ENCODE peak calls at places on chromosomes 11 and 22, in nine cellular contexts. One of them, this sample, is unnamed.
A peak's percentile ranks its signal among the peaks of the same experiment; 100 is the strongest.

GRCh38 chr11:61460986-61461385 is 31.1 kb downstream of the SDHAF2 start:
- DNase-seq in HFF-Myc: no peak
- DNase-seq in neural progenitor cell: no peak
- DNase-seq in CD4-positive, CD25-positive, alpha-beta regulatory T cell: no peak
- DNase-seq in astrocyte: no peak
- DNase-seq in brain microvascular endothelial cell: no peak
- DNase-seq in OCI-LY7: no peak
- DNase-seq in bronchial epithelial cell: no peak
- DNase-seq in thoracic aorta: no peak
- DNase-seq in this sample: no peak

GRCh38 chr11:78795862-78796261 is 221.2 kb upstream of the NARS2 start:
- DNase-seq in HFF-Myc: no peak
- DNase-seq in neural progenitor cell: no peak
- DNase-seq in CD4-positive, CD25-positive, alpha-beta regulatory T cell: no peak
- DNase-seq in astrocyte: peak; percentile 90
- DNase-seq in brain microvascular endothelial cell: no peak
- DNase-seq in OCI-LY7: no peak
- DNase-seq in bronchial epithelial cell: no peak
- DNase-seq in thoracic aorta: no peak
- DNase-seq in this sample: no peak

GRCh38 chr11:69203901-69204245 is 48.1 kb downstream of the SMIM38 start:
- DNase-seq in HFF-Myc: no peak
- DNase-seq in neural progenitor cell: no peak
- DNase-seq in CD4-positive, CD25-positive, alpha-beta regulatory T cell: no peak
- DNase-seq in astrocyte: no peak
- DNase-seq in brain microvascular endothelial cell: no peak
- DNase-seq in OCI-LY7: no peak
- DNase-seq in bronchial epithelial cell: no peak
- DNase-seq in thoracic aorta: no peak
- DNase-seq in this sample: peak; percentile 48

GRCh38 chr11:115941481-115941993 is 437.3 kb upstream of the CADM1 start:
- DNase-seq in HFF-Myc: no peak
- DNase-seq in neural progenitor cell: no peak
- DNase-seq in CD4-positive, CD25-positive, alpha-beta regulatory T cell: no peak
- DNase-seq in astrocyte: peak; percentile 100
- DNase-seq in brain microvascular endothelial cell: peak; percentile 71
- DNase-seq in OCI-LY7: no peak
- DNase-seq in bronchial epithelial cell: peak; percentile 42
- DNase-seq in thoracic aorta: peak; percentile 2
- DNase-seq in this sample: peak; percentile 72

GRCh38 chr11:132111781-132112380 is 741.5 kb downstream of the NTM start:
- DNase-seq in HFF-Myc: peak; percentile 40
- DNase-seq in neural progenitor cell: no peak
- DNase-seq in CD4-positive, CD25-positive, alpha-beta regulatory T cell: no peak
- DNase-seq in astrocyte: peak; percentile 92
- DNase-seq in brain microvascular endothelial cell: peak; percentile 83
- DNase-seq in OCI-LY7: no peak
- DNase-seq in bronchial epithelial cell: peak; percentile 78
- DNase-seq in thoracic aorta: no peak
- DNase-seq in this sample: no peak

GRCh38 chr11:118291453-118291852 is 13.1 kb upstream of the CD3E start:
- DNase-seq in HFF-Myc: no peak
- DNase-seq in neural progenitor cell: no peak
- DNase-seq in CD4-positive, CD25-positive, alpha-beta regulatory T cell: no peak
- DNase-seq in astrocyte: no peak
- DNase-seq in brain microvascular endothelial cell: no peak
- DNase-seq in OCI-LY7: no peak
- DNase-seq in bronchial epithelial cell: peak; percentile 89
- DNase-seq in thoracic aorta: no peak
- DNase-seq in this sample: no peak

GRCh38 chr22:20268350-20269012 is 363 bp upstream of the RTN4R start:
- DNase-seq in HFF-Myc: no peak
- DNase-seq in neural progenitor cell: peak; percentile 93
- DNase-seq in CD4-positive, CD25-positive, alpha-beta regulatory T cell: peak; percentile 45
- DNase-seq in astrocyte: no peak
- DNase-seq in brain microvascular endothelial cell: no peak
- DNase-seq in OCI-LY7: peak; percentile 58
- DNase-seq in bronchial epithelial cell: peak; percentile 6
- DNase-seq in thoracic aorta: no peak
- DNase-seq in this sample: no peak

GRCh38 chr11:11732116-11732515 is 109.7 kb upstream of the USP47 start:
- DNase-seq in HFF-Myc: no peak
- DNase-seq in neural progenitor cell: no peak
- DNase-seq in CD4-positive, CD25-positive, alpha-beta regulatory T cell: no peak
- DNase-seq in astrocyte: peak; percentile 29
- DNase-seq in brain microvascular endothelial cell: peak; percentile 18
- DNase-seq in OCI-LY7: no peak
- DNase-seq in bronchial epithelial cell: peak; percentile 26
- DNase-seq in thoracic aorta: no peak
- DNase-seq in this sample: no peak

GRCh38 chr11:67022341-67022933 is 497 bp upstream of the SYT12 start:
- DNase-seq in HFF-Myc: no peak
- DNase-seq in neural progenitor cell: no peak
- DNase-seq in CD4-positive, CD25-positive, alpha-beta regulatory T cell: no peak
- DNase-seq in astrocyte: peak; percentile 63
- DNase-seq in brain microvascular endothelial cell: peak; percentile 40
- DNase-seq in OCI-LY7: no peak
- DNase-seq in bronchial epithelial cell: peak; percentile 89
- DNase-seq in thoracic aorta: no peak
- DNase-seq in this sample: no peak

GRCh38 chr11:96127596-96127959 is 203.7 kb upstream of the MTMR2 start:
- DNase-seq in HFF-Myc: peak; percentile 52
- DNase-seq in neural progenitor cell: no peak
- DNase-seq in CD4-positive, CD25-positive, alpha-beta regulatory T cell: no peak
- DNase-seq in astrocyte: no peak
- DNase-seq in brain microvascular endothelial cell: no peak
- DNase-seq in OCI-LY7: no peak
- DNase-seq in bronchial epithelial cell: no peak
- DNase-seq in thoracic aorta: no peak
- DNase-seq in this sample: no peak

GRCh38 chr22:41517172-41518047 is 26.9 kb downstream of the POLR3H start:
- DNase-seq in HFF-Myc: no peak
- DNase-seq in neural progenitor cell: peak; percentile 71
- DNase-seq in CD4-positive, CD25-positive, alpha-beta regulatory T cell: no peak
- DNase-seq in astrocyte: no peak
- DNase-seq in brain microvascular endothelial cell: peak; percentile 34
- DNase-seq in OCI-LY7: no peak
- DNase-seq in bronchial epithelial cell: peak; percentile 74
- DNase-seq in thoracic aorta: peak; percentile 34
- DNase-seq in this sample: peak; percentile 89

GRCh38 chr11:61627831-61628753 is 47.2 kb upstream of the SYT7 start:
- DNase-seq in HFF-Myc: peak; percentile 44
- DNase-seq in neural progenitor cell: peak; percentile 86
- DNase-seq in CD4-positive, CD25-positive, alpha-beta regulatory T cell: peak; percentile 19
- DNase-seq in astrocyte: peak; percentile 40
- DNase-seq in brain microvascular endothelial cell: peak; percentile 67
- DNase-seq in OCI-LY7: peak; percentile 31
- DNase-seq in bronchial epithelial cell: peak; percentile 62
- DNase-seq in thoracic aorta: no peak
- DNase-seq in this sample: peak; percentile 85

GRCh38 chr22:48707749-48708557 is 1119.7 kb downstream of the BRD1 start:
- DNase-seq in HFF-Myc: no peak
- DNase-seq in neural progenitor cell: no peak
- DNase-seq in CD4-positive, CD25-positive, alpha-beta regulatory T cell: no peak
- DNase-seq in astrocyte: no peak
- DNase-seq in brain microvascular endothelial cell: no peak
- DNase-seq in OCI-LY7: no peak
- DNase-seq in bronchial epithelial cell: no peak
- DNase-seq in thoracic aorta: no peak
- DNase-seq in this sample: peak; percentile 57

GRCh38 chr22:39530692-39531331 is 1.7 kb downstream of the RPS19BP1 start:
- DNase-seq in HFF-Myc: no peak
- DNase-seq in neural progenitor cell: peak; percentile 53
- DNase-seq in CD4-positive, CD25-positive, alpha-beta regulatory T cell: peak; percentile 60
- DNase-seq in astrocyte: no peak
- DNase-seq in brain microvascular endothelial cell: peak; percentile 32
- DNase-seq in OCI-LY7: peak; percentile 79
- DNase-seq in bronchial epithelial cell: peak; percentile 47
- DNase-seq in thoracic aorta: no peak
- DNase-seq in this sample: no peak

GRCh38 chr11:42237701-42238235 is 778.3 kb upstream of the LRRC4C start:
- DNase-seq in HFF-Myc: no peak
- DNase-seq in neural progenitor cell: no peak
- DNase-seq in CD4-positive, CD25-positive, alpha-beta regulatory T cell: no peak
- DNase-seq in astrocyte: peak; percentile 91
- DNase-seq in brain microvascular endothelial cell: peak; percentile 72
- DNase-seq in OCI-LY7: no peak
- DNase-seq in bronchial epithelial cell: peak; percentile 17
- DNase-seq in thoracic aorta: no peak
- DNase-seq in this sample: no peak

GRCh38 chr11:69508974-69509373 is 27.5 kb downstream of the LINC01488 start:
- DNase-seq in HFF-Myc: no peak
- DNase-seq in neural progenitor cell: no peak
- DNase-seq in CD4-positive, CD25-positive, alpha-beta regulatory T cell: no peak
- DNase-seq in astrocyte: no peak
- DNase-seq in brain microvascular endothelial cell: no peak
- DNase-seq in OCI-LY7: no peak
- DNase-seq in bronchial epithelial cell: peak; percentile 9
- DNase-seq in thoracic aorta: no peak
- DNase-seq in this sample: peak; percentile 39

GRCh38 chr11:33652001-33652400 is 48.6 kb downstream of the C11orf91 start:
- DNase-seq in HFF-Myc: no peak
- DNase-seq in neural progenitor cell: no peak
- DNase-seq in CD4-positive, CD25-positive, alpha-beta regulatory T cell: no peak
- DNase-seq in astrocyte: no peak
- DNase-seq in brain microvascular endothelial cell: no peak
- DNase-seq in OCI-LY7: no peak
- DNase-seq in bronchial epithelial cell: no peak
- DNase-seq in thoracic aorta: no peak
- DNase-seq in this sample: no peak

GRCh38 chr11:74749965-74750296 is 1.3 kb downstream of the RNF169 start:
- DNase-seq in HFF-Myc: no peak
- DNase-seq in neural progenitor cell: no peak
- DNase-seq in CD4-positive, CD25-positive, alpha-beta regulatory T cell: peak; percentile 19
- DNase-seq in astrocyte: no peak
- DNase-seq in brain microvascular endothelial cell: no peak
- DNase-seq in OCI-LY7: peak; percentile 17
- DNase-seq in bronchial epithelial cell: no peak
- DNase-seq in thoracic aorta: no peak
- DNase-seq in this sample: no peak

GRCh38 chr11:30346068-30346688 is 23.3 kb downstream of the ARL14EP start:
- DNase-seq in HFF-Myc: peak; percentile 31
- DNase-seq in neural progenitor cell: peak; percentile 82
- DNase-seq in CD4-positive, CD25-positive, alpha-beta regulatory T cell: peak; percentile 66
- DNase-seq in astrocyte: no peak
- DNase-seq in brain microvascular endothelial cell: peak; percentile 20
- DNase-seq in OCI-LY7: peak; percentile 81
- DNase-seq in bronchial epithelial cell: peak; percentile 56
- DNase-seq in thoracic aorta: no peak
- DNase-seq in this sample: no peak

GRCh38 chr11:30025396-30026139 is 8.7 kb upstream of the KCNA4 start:
- DNase-seq in HFF-Myc: no peak
- DNase-seq in neural progenitor cell: no peak
- DNase-seq in CD4-positive, CD25-positive, alpha-beta regulatory T cell: no peak
- DNase-seq in astrocyte: no peak
- DNase-seq in brain microvascular endothelial cell: no peak
- DNase-seq in OCI-LY7: no peak
- DNase-seq in bronchial epithelial cell: no peak
- DNase-seq in thoracic aorta: no peak
- DNase-seq in this sample: no peak

GRCh38 chr22:19195796-19196731 is 17.5 kb upstream of the SLC25A1 start:
- DNase-seq in HFF-Myc: no peak
- DNase-seq in neural progenitor cell: no peak
- DNase-seq in CD4-positive, CD25-positive, alpha-beta regulatory T cell: peak; percentile 72
- DNase-seq in astrocyte: no peak
- DNase-seq in brain microvascular endothelial cell: no peak
- DNase-seq in OCI-LY7: peak; percentile 51
- DNase-seq in bronchial epithelial cell: no peak
- DNase-seq in thoracic aorta: no peak
- DNase-seq in this sample: peak; percentile 55

GRCh38 chr11:79285756-79286155 is 155.1 kb downstream of the TENM4 start:
- DNase-seq in HFF-Myc: no peak
- DNase-seq in neural progenitor cell: no peak
- DNase-seq in CD4-positive, CD25-positive, alpha-beta regulatory T cell: no peak
- DNase-seq in astrocyte: no peak
- DNase-seq in brain microvascular endothelial cell: no peak
- DNase-seq in OCI-LY7: no peak
- DNase-seq in bronchial epithelial cell: no peak
- DNase-seq in thoracic aorta: no peak
- DNase-seq in this sample: no peak

GRCh38 chr11:6586434-6587359 is 16.7 kb downstream of the RRP8 start:
- DNase-seq in HFF-Myc: no peak
- DNase-seq in neural progenitor cell: peak; percentile 86
- DNase-seq in CD4-positive, CD25-positive, alpha-beta regulatory T cell: no peak
- DNase-seq in astrocyte: no peak
- DNase-seq in brain microvascular endothelial cell: no peak
- DNase-seq in OCI-LY7: no peak
- DNase-seq in bronchial epithelial cell: no peak
- DNase-seq in thoracic aorta: no peak
- DNase-seq in this sample: peak; percentile 75
- H3K4me3 ChIP-seq in HFF-Myc: no peak overlapping the region
- H3K4me3 ChIP-seq in neural progenitor cell: peak overlapping the region; percentile 29
- H3K4me3 ChIP-seq in CD4-positive, CD25-positive, alpha-beta regulatory T cell: no peak overlapping the region
- H3K4me3 ChIP-seq in astrocyte: no peak overlapping the region
- H3K4me3 ChIP-seq in brain microvascular endothelial cell: no peak overlapping the region
- H3K4me3 ChIP-seq in OCI-LY7: no peak overlapping the region
- H3K4me3 ChIP-seq in bronchial epithelial cell: no peak overlapping the region
- H3K4me3 ChIP-seq in thoracic aorta: no peak overlapping the region
- H3K4me3 ChIP-seq in this sample: no peak overlapping the region

GRCh38 chr11:73218106-73218829 is at the start of gene P2RY2:
- DNase-seq in HFF-Myc: no peak
- DNase-seq in neural progenitor cell: peak; percentile 88
- DNase-seq in CD4-positive, CD25-positive, alpha-beta regulatory T cell: peak; percentile 30
- DNase-seq in astrocyte: peak; percentile 10
- DNase-seq in brain microvascular endothelial cell: no peak
- DNase-seq in OCI-LY7: no peak
- DNase-seq in bronchial epithelial cell: peak; percentile 40
- DNase-seq in thoracic aorta: no peak
- DNase-seq in this sample: peak; percentile 73
- H3K4me3 ChIP-seq in HFF-Myc: peak within 1 kb of the TSS; percentile 34
- H3K4me3 ChIP-seq in neural progenitor cell: peak within 1 kb of the TSS; percentile 58
- H3K4me3 ChIP-seq in CD4-positive, CD25-positive, alpha-beta regulatory T cell: no peak within 1 kb of the TSS
- H3K4me3 ChIP-seq in astrocyte: peak within 1 kb of the TSS; percentile 58
- H3K4me3 ChIP-seq in brain microvascular endothelial cell: peak within 1 kb of the TSS; percentile 47
- H3K4me3 ChIP-seq in OCI-LY7: no peak within 1 kb of the TSS
- H3K4me3 ChIP-seq in bronchial epithelial cell: peak within 1 kb of the TSS; percentile 91
- H3K4me3 ChIP-seq in thoracic aorta: peak within 1 kb of the TSS; percentile 76
- H3K4me3 ChIP-seq in this sample: peak within 1 kb of the TSS; percentile 19

DNA sequence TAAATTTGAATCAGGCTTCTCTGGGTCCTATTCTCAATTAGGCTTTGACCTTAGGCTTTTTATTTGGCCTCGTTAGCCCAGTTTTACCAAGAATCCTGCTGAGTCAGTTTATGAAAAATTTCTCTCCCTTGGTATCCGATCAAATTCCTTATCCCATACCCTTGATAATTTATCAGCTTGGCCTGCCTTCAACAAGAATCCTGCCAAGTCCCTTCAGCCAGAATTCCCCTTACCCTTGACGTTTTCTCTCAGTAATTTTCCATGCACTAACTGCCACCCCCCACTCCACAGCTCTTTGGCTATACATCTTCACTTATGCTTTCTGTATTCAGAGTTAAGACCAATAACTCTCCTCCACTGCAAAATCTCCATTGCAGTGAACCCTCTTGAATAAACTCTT is 811.0 kb upstream of the CCDC90B start:
- DNase-seq in HFF-Myc: no peak
- DNase-seq in neural progenitor cell: no peak
- DNase-seq in CD4-positive, CD25-positive, alpha-beta regulatory T cell: no peak
- DNase-seq in astrocyte: peak; percentile 7
- DNase-seq in brain microvascular endothelial cell: no peak
- DNase-seq in OCI-LY7: no peak
- DNase-seq in bronchial epithelial cell: no peak
- DNase-seq in thoracic aorta: no peak
- DNase-seq in this sample: no peak
- H3K4me3 ChIP-seq in HFF-Myc: no peak overlapping the region
- H3K4me3 ChIP-seq in neural progenitor cell: no peak overlapping the region
- H3K4me3 ChIP-seq in CD4-positive, CD25-positive, alpha-beta regulatory T cell: no peak overlapping the region
- H3K4me3 ChIP-seq in astrocyte: no peak overlapping the region
- H3K4me3 ChIP-seq in brain microvascular endothelial cell: no peak overlapping the region
- H3K4me3 ChIP-seq in OCI-LY7: no peak overlapping the region
- H3K4me3 ChIP-seq in bronchial epithelial cell: no peak overlapping the region
- H3K4me3 ChIP-seq in thoracic aorta: no peak overlapping the region
- H3K4me3 ChIP-seq in this sample: no peak overlapping the region

GRCh38 chr11:73310661-73311393 is 2.8 kb downstream of the ARHGEF17 start:
- DNase-seq in HFF-Myc: no peak
- DNase-seq in neural progenitor cell: no peak
- DNase-seq in CD4-positive, CD25-positive, alpha-beta regulatory T cell: no peak
- DNase-seq in astrocyte: no peak
- DNase-seq in brain microvascular endothelial cell: no peak
- DNase-seq in OCI-LY7: no peak
- DNase-seq in bronchial epithelial cell: no peak
- DNase-seq in thoracic aorta: no peak
- DNase-seq in this sample: peak; percentile 67
- H3K4me3 ChIP-seq in HFF-Myc: peak overlapping the region; percentile 56
- H3K4me3 ChIP-seq in neural progenitor cell: no peak overlapping the region
- H3K4me3 ChIP-seq in CD4-positive, CD25-positive, alpha-beta regulatory T cell: no peak overlapping the region
- H3K4me3 ChIP-seq in astrocyte: peak overlapping the region; percentile 49
- H3K4me3 ChIP-seq in brain microvascular endothelial cell: peak overlapping the region; percentile 70
- H3K4me3 ChIP-seq in OCI-LY7: no peak overlapping the region
- H3K4me3 ChIP-seq in bronchial epithelial cell: no peak overlapping the region
- H3K4me3 ChIP-seq in thoracic aorta: peak overlapping the region; percentile 81
- H3K4me3 ChIP-seq in this sample: peak overlapping the region; percentile 71

This sample was measured in sigmoid colon.